ENCODE peak calls at places on chromosomes 1 and 21, in four cellular contexts. X, W, Z and H are unnamed samples.

GRCh38 chr1:169271094-169271493 is 96.5 kb downstream of the NME7 start:
- DNase-seq in X (no peak), W (no peak), Z (no peak), H (no peak)

GRCh38 chr1:8427986-8428385 is 110.1 kb downstream of the SLC45A1 start:
- DNase-seq in X (no peak), W (no peak), Z (no peak), H (no peak)

GRCh38 chr21:33434770-33435360 is 31.7 kb downstream of the IFNGR2 start:
- DNase-seq in X (no peak), W (no peak), Z (no peak), H (no peak)

GRCh38 chr1:183778006-183778405 is 26.9 kb upstream of the RGL1 start:
- DNase-seq in X (no peak), W (no peak), Z (no peak), H (no peak)

GRCh38 chr1:160704250-160704649 is 7.4 kb downstream of the CD48 start:
- DNase-seq in X (no peak), W (no peak), Z (no peak), H (no peak)

GRCh38 chr1:171801395-171801990 is 20.0 kb downstream of the METTL13 start:
- DNase-seq in X (peak), W (peak), Z (no peak), H (peak)

GRCh38 chr1:92858564-92859399 is 26.9 kb downstream of the RPL5 start:
- DNase-seq in X (peak), W (peak), Z (peak), H (peak)

GRCh38 chr1:67735806-67736627 is 51.0 kb downstream of the GADD45A start:
- DNase-seq in X (peak), W (no peak), Z (peak), H (peak)

GRCh38 chr21:44867999-44868700 is 5.3 kb downstream of the PTTG1IP start:
- DNase-seq in X (no peak), W (no peak), Z (no peak), H (no peak)

GRCh38 chr1:170707959-170708666 is 44.2 kb downstream of the PRRX1 start:
- DNase-seq in X (no peak), W (peak), Z (peak), H (no peak)

GRCh38 chr1:61887076-61887867 is 145.0 kb downstream of the PATJ start:
- DNase-seq in X (no peak), W (no peak), Z (no peak), H (no peak)

GRCh38 chr1:176199707-176200106 is 7.4 kb downstream of the COP1 start:
- DNase-seq in X (no peak), W (no peak), Z (no peak), H (no peak)

GRCh38 chr1:211174375-211174774 is 40.4 kb upstream of the KCNH1 start:
- DNase-seq in X (no peak), W (no peak), Z (no peak), H (no peak)

GRCh38 chr1:15187175-15187810 is 33.7 kb downstream of the TMEM51 start:
- DNase-seq in X (no peak), W (no peak), Z (no peak), H (peak)

GRCh38 chr1:180169641-180170155 is 15.0 kb downstream of the QSOX1 start:
- DNase-seq in X (no peak), W (no peak), Z (no peak), H (no peak)

GRCh38 chr21:37921091-37921490 is 4.8 kb upstream of the KCNJ6 start:
- DNase-seq in X (no peak), W (no peak), Z (no peak), H (no peak)

GRCh38 chr1:13793088-13793730 is 93.2 kb downstream of the PRDM2 start:
- DNase-seq in X (no peak), W (no peak), Z (no peak), H (no peak)

GRCh38 chr1:10217748-10218441 is 7.5 kb downstream of the KIF1B start:
- DNase-seq in X (no peak), W (no peak), Z (no peak), H (no peak)

GRCh38 chr1:18874600-18874999 is 15.1 kb upstream of the TAS1R2 start:
- DNase-seq in X (no peak), W (no peak), Z (no peak), H (no peak)

GRCh38 chr1:236429715-236430274 is 35.7 kb downstream of the EDARADD start:
- DNase-seq in X (no peak), W (no peak), Z (no peak), H (no peak)

GRCh38 chr1:77639557-77640069 is 42.8 kb downstream of the ZZZ3 start:
- DNase-seq in X (no peak), W (no peak), Z (no peak), H (no peak)

GRCh38 chr1:57461405-57461804 is 37.5 kb upstream of the DAB1 start:
- DNase-seq in X (no peak), W (peak), Z (no peak), H (no peak)

GRCh38 chr1:70093250-70093975 is 112.0 kb downstream of the LRRC40 start:
- DNase-seq in X (no peak), W (no peak), Z (no peak), H (peak)

GRCh38 chr1:41955461-41956159 is 36.9 kb upstream of the HIVEP3 start:
- DNase-seq in X (no peak), W (no peak), Z (peak), H (no peak)

GRCh38 chr1:36874271-36875017 is 159.9 kb downstream of the GRIK3 start:
- DNase-seq in X (no peak), W (no peak), Z (no peak), H (no peak)

GRCh38 chr1:234090212-234091064 is 186.0 kb downstream of the SLC35F3 start:
- DNase-seq in X (no peak), W (no peak), Z (no peak), H (no peak)

GRCh38 chr1:94039514-94039870 is 81.5 kb downstream of the ABCA4 start:
- DNase-seq in X (peak), W (peak), Z (peak), H (peak)

GRCh38 chr1:24349891-24350290 is 30.7 kb downstream of the GRHL3 start:
- DNase-seq in X (no peak), W (no peak), Z (no peak), H (no peak)

GRCh38 chr1:51622455-51622913 is 5.6 kb downstream of the OSBPL9 start:
- DNase-seq in X (peak), W (peak), Z (peak), H (no peak)

GRCh38 chr1:151512801-151513625 is 1.8 kb downstream of the CGN start:
- DNase-seq in X (no peak), W (no peak), Z (no peak), H (no peak)

GRCh38 chr1:171802207-171802606 is 20.7 kb downstream of the METTL13 start:
- DNase-seq in X (no peak), W (no peak), Z (no peak), H (no peak)

GRCh38 chr1:102732927-102733326 is 375.4 kb downstream of the COL11A1 start:
- DNase-seq in X (no peak), W (no peak), Z (no peak), H (no peak)

GRCh38 chr1:56780832-56781231 is 38.4 kb downstream of the FYB2 start:
- DNase-seq in X (no peak), W (no peak), Z (no peak), H (no peak)

GRCh38 chr1:182709855-182710254 is 25.5 kb upstream of the RGS8 start:
- DNase-seq in X (no peak), W (no peak), Z (no peak), H (no peak)

GRCh38 chr1:65691152-65691900 is 101.4 kb upstream of the PDE4B start:
- DNase-seq in X (no peak), W (no peak), Z (no peak), H (no peak)

DNA sequence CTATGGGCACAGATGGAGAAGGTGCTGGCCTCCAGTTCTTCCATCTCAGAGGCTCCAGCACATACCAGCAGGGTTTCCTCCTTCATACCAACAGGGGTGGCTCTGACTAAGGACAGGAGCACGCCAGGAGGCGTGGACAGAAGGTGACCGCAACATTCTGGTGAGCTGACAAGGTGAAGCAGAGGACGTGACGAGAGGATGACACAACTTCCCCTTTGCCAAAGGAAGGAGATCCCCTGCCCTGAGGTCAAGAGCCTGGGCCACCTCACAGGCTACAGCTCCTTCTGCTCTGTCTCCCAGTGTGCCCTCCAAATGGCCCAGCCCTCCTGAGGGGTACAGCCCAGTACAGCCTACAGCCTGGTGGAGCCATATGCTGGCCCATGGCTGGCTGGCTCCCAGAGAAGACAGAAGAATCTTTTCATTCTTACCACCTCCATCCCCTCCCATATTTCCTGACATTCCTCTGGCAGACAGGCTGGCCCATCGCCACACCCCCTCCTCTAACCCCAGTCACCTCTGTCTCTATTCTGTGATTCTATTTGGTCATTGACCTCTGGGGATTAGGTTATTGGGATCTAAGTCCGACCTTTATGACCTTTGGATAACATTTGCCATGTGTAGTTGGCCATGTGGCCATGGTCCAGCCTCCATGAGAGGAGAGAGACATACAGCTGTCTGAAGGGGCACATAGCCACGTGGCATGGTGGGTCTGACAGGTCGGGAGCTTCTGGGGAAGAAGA is 5.1 kb upstream of the LAMB3 start:
- DNase-seq in X (no peak), W (no peak), Z (peak), H (no peak)
- TF ChIP-seq ELF1 in X (no peak), W (no peak), Z (no peak), H (no peak)

GRCh38 chr1:226649780-226650179 is 89.3 kb downstream of the ITPKB start:
- DNase-seq in X (peak), W (no peak), Z (no peak), H (no peak)
- TF ChIP-seq ELF1 in X (no peak), W (no peak), Z (no peak), H (no peak)

GRCh38 chr1:110673197-110673701 is 1.5 kb downstream of the KCNA3 start:
- DNase-seq in X (no peak), W (no peak), Z (no peak), H (peak)
- TF ChIP-seq ELF1 in X (no peak), W (no peak), Z (no peak), H (no peak)

GRCh38 chr1:228207381-228207810 is 448 bp upstream of the OBSCN start:
- DNase-seq in X (no peak), W (no peak), Z (no peak), H (no peak)

GRCh38 chr1:228207851-228208821 is at the start of gene OBSCN:
- DNase-seq in X (peak), W (no peak), Z (no peak), H (no peak)

GRCh38 chr1:228205526-228206436 is 2.1 kb upstream of the OBSCN start:
- DNase-seq in X (no peak), W (no peak), Z (no peak), H (no peak)

GRCh38 chr1:228208831-228209524 is 1.1 kb downstream of the OBSCN start:
- DNase-seq in X (no peak), W (no peak), Z (no peak), H (no peak)

DNA sequence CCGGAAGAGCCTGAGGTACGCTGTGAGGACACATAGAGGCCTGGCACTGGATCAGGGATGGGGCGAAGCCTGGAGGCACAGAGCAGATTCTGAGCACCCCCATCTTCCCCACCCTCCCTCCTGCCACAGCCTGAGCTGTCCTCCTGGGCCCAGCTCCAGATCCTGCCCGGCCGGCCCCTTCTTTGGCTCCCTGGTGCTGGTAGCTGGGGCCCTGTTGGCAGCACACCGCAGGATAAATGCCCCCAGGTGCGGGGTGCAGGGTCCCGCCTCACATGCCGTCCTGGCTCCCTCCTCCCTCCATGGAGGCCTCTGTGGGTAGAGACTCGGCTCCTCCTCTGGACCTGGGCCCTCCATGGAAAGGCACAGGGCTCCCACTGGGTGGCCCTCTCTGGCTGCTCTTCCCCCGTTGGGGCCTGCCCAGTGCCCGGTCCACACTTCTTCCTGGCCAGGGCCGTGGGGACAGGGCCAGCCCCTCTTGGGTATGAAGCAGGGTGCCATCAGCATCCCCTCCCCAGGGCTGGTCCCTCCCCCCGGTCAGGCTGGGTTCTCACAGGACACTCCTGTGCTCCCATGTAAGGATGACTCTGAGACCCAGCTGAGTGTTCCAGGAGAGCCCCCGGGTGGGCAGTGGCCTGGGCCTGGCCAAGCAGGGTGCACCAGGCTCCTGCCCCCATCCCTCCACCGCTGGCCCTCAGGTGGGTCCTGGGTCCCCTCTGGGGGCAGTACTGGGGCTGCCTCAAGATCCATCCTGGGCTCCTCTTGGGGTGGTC is 1.1 kb upstream of the OBSCN start:
- DNase-seq in X (no peak), W (no peak), Z (no peak), H (no peak)
- TF ChIP-seq ELF1 in X (no peak), W (no peak), Z (no peak), H (no peak)

GRCh38 chr1:98854137-98854536 is 150.5 kb downstream of the PLPPR5 start:
- DNase-seq in X (no peak), W (no peak), Z (no peak), H (no peak)
- TF ChIP-seq ELF1 in X (no peak), W (no peak), Z (no peak), H (no peak)

GRCh38 chr1:82491301-82491986 is 690.7 kb downstream of the ADGRL2 start:
- DNase-seq in X (no peak), W (no peak), Z (no peak), H (no peak)

GRCh38 chr1:82483146-82483545 is 682.4 kb downstream of the ADGRL2 start:
- DNase-seq in X (no peak), W (no peak), Z (no peak), H (no peak)

GRCh38 chr1:82487778-82488177 is 687.0 kb downstream of the ADGRL2 start:
- DNase-seq in X (no peak), W (no peak), Z (no peak), H (no peak)

GRCh38 chr1:82486969-82487368 is 686.2 kb downstream of the ADGRL2 start:
- DNase-seq in X (no peak), W (no peak), Z (no peak), H (no peak)

DNA sequence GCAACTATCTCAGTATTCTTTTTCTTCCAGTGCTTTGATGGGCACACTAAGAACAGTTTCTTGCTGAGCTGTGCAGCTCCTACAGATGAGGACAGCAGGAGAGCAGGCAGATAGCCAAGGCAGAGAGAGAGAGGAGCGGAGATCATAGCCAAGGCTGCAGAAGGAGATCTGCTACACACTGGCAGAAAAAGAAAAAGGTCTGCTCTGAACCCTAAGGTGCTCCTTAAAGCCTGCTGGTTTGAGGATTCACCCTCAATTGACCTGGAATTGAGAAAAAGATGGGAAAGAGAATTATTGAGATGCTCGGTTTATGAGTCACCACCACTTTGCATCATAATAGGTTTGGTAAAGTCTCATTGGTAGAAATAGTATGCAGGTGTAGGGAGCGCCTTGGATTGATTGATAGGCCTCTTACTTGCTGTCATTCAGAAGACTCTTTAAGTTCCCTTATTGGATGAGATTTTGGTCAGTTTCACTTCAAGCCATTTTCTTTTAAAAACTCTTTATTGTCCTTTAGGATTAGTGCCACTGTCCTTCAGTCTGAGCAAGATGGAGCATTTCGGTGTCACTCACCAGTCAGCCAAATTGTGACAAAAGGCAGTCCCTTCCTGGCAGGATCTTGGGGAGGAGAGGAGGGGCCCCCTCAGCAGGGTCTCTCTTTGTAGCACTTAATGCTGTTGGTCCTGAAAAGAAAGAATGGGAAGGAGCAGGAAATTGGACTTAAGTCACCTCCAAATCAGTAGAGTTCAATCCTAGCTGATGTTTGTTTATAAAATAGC is 685.0 kb downstream of the ADGRL2 start:
- DNase-seq in X (no peak), W (no peak), Z (no peak), H (no peak)
- TF ChIP-seq ELF1 in X (no peak), W (no peak), Z (no peak), H (no peak)

DNA sequence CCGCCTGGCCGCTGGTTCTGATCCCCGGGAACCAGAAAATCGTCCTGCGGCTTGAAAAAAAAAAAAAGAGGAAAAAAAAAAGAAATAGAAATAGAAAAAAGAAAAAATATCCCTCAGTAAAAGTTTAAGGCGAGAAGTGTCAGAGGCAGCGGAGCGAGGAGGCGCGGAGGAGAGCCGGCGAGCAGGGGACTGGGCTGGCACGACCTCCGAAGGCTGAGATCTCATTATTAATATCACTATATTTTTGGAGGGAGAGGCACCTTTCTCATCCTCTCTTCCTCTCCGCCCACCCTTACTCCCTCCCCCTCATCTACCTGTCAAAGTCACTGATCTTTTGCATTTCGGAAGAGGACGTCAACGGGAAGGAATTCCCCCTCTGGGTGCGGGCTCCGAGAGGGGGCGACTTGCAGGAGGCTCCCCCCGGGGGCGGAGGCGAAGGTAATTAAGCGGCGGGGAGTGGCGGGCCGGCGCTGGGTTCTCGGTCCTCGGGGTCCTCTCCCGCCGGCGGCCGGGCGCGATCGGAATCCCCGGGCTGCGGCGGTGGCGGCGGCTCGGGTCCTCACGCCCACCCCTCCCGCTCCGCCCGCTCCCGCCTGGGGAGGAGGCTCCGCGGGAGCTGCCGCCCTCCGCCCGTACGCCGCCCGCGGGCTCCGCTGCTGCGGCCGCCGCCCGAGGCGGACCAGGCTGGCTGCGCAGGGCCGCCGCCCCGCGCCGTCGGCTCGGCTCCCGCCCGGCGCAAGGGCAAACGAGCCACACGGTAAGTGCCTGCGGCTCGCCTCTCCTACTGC is at the start of gene NTNG1:
- DNase-seq in X (no peak), W (no peak), Z (no peak), H (peak)
- TF ChIP-seq ELF1 in X (no peak), W (no peak), Z (no peak), H (no peak)

DNA sequence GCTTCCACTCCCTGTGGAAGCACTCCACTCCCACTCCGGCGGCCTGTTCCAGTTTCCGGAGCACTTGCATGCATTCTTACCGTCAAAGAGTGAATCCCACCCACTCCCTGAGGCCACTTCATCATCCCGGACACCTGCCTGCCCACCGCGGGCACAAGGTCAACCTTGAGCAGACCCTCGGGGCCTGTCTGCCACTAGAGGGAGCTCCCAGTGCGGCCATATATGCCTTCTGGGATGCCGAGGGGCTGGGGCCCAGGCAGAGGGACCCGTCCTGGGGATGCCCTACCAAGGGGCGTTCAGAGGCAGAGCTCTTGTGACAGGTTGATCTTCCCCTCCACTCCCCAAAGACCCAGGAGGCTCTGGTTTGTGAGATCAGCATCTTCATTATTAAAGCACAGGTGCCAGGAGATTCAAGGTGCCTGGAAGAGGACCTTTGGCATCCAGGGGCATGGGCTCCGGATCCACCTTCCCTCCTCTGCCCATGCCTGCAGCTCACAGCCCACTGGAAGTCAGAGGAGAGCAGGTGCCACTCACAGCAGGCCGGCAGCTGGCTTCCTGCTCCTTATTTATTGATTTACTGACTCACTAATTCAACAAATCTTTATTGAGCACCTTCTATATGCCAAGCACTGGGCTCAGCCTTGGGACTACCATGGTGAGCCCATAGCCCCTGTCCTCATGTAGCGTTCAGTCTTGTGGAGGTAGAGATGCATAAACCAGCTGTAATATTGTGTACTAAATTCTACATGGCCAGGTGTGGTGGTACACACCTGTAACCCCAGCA is 47.3 kb downstream of the UBIAD1 start:
- DNase-seq in X (peak), W (peak), Z (no peak), H (peak)
- TF ChIP-seq ELF1 in X (no peak), W (no peak), Z (no peak), H (no peak)